ENCODE peak calls at places on chromosome 16, in five cellular contexts. W, S, X, M and L are unnamed samples.

GRCh38 chr16:88976359-88977027 is 514 bp downstream of the CBFA2T3 start:
- DNase-seq in W (no peak), S (no peak), X (no peak), M (no peak), L (no peak)

GRCh38 chr16:52492789-52493357 is 54.1 kb downstream of the TOX3 start:
- DNase-seq in W (no peak), S (no peak), X (no peak), M (no peak), L (no peak)

GRCh38 chr16:3444032-3444388 is 530 bp downstream of the NAA60 start:
- DNase-seq in W (no peak), S (peak), X (peak), M (no peak), L (no peak)

GRCh38 chr16:22189473-22190168 is 16.5 kb upstream of the EEF2K start:
- DNase-seq in W (no peak), S (peak), X (no peak), M (peak), L (no peak)

GRCh38 chr16:68893710-68894705 is 50.7 kb downstream of the TANGO6 start:
- DNase-seq in W (no peak), S (no peak), X (no peak), M (no peak), L (no peak)

GRCh38 chr16:52837251-52837650 is 215.4 kb downstream of the CHD9NB start:
- DNase-seq in W (no peak), S (no peak), X (no peak), M (no peak), L (no peak)

GRCh38 chr16:70553645-70554044 is 30.0 kb downstream of the SF3B3 start:
- DNase-seq in W (no peak), S (no peak), X (peak), M (no peak), L (no peak)

GRCh38 chr16:668519-669171 is 713 bp downstream of the RHOT2 start:
- DNase-seq in W (no peak), S (no peak), X (no peak), M (no peak), L (no peak)

GRCh38 chr16:65409505-65409904 is 287.6 kb upstream of the CDH11 start:
- DNase-seq in W (no peak), S (no peak), X (no peak), M (no peak), L (no peak)

GRCh38 chr16:87924937-87925670 is 11.2 kb downstream of the CA5A start:
- DNase-seq in W (peak), S (no peak), X (no peak), M (peak), L (no peak)

GRCh38 chr16:56038564-56039098 is 152.7 kb upstream of the GNAO1 start:
- DNase-seq in W (no peak), S (no peak), X (no peak), M (no peak), L (no peak)

GRCh38 chr16:89326721-89327120 is 109.2 kb downstream of the ZNF778 start:
- DNase-seq in W (no peak), S (no peak), X (no peak), M (no peak), L (no peak)

GRCh38 chr16:28157768-28158535 is 53.8 kb downstream of the XPO6 start:
- DNase-seq in W (no peak), S (no peak), X (no peak), M (no peak), L (peak)

GRCh38 chr16:82384017-82384416 is 214.0 kb upstream of the MPHOSPH6 start:
- DNase-seq in W (no peak), S (no peak), X (no peak), M (no peak), L (no peak)

GRCh38 chr16:23222929-23223328 is 40.4 kb downstream of the SCNN1G start:
- DNase-seq in W (no peak), S (no peak), X (no peak), M (no peak), L (no peak)